ENCODE peak calls at places on chromosomes 11 and 22, in seven cellular contexts. C is Panc1; U is cardiac muscle cell; V is heart right ventricle; A is aorta; O is CD4-positive, alpha-beta memory T cell; E is astrocyte. G is an unnamed sample. For H3K36me3 and H3K4me1, the result is how much of the 10 kb centered on the place peaks cover.

GRCh38 chr11:2400069-2400760 is at the start of gene TSSC4:
- DNase-seq in C (peak), U (peak), V (peak), A (peak), O (peak), E (peak), G (peak)

GRCh38 chr11:64516226-64516625 is 74.8 kb upstream of the SLC22A12 start:
- DNase-seq in C (no peak), U (no peak), V (no peak), A (no peak), O (no peak), E (no peak), G (no peak)

GRCh38 chr22:46056169-46057041 is 79.4 kb upstream of the WNT7B start:
- DNase-seq in C (no peak), U (no peak), V (peak), A (peak), O (no peak), E (peak), G (peak)

GRCh38 chr11:29214833-29215232 is 802.0 kb downstream of the KCNA4 start:
- DNase-seq in C (no peak), U (no peak), V (no peak), A (no peak), O (no peak), E (no peak), G (no peak)

GRCh38 chr22:44026630-44027511 is 2.8 kb downstream of the PARVB start:
- DNase-seq in C (peak), U (no peak), V (peak), A (peak), O (peak), E (peak), G (no peak)

GRCh38 chr11:7490054-7490453 is 4.7 kb downstream of the OLFML1 start:
- DNase-seq in C (no peak), U (no peak), V (no peak), A (no peak), O (no peak), E (peak), G (peak)

GRCh38 chr11:2581151-2581930 is 118.5 kb downstream of the KCNQ1OT1 start:
- DNase-seq in C (no peak), U (no peak), V (peak), A (peak), O (no peak), E (no peak), G (no peak)

GRCh38 chr11:119482561-119483001 is 59.6 kb upstream of the THY1 start:
- DNase-seq in C (no peak), U (no peak), V (no peak), A (peak), O (no peak), E (no peak), G (no peak)

GRCh38 chr22:39306456-39307361 is 12.7 kb downstream of the RPL3 start:
- DNase-seq in C (no peak), U (peak), V (peak), A (peak), O (no peak), E (no peak), G (no peak)

GRCh38 chr11:92455221-92455790 is 230.7 kb downstream of the FAT3 start:
- DNase-seq in C (no peak), U (no peak), V (no peak), A (no peak), O (no peak), E (no peak), G (no peak)

GRCh38 chr11:71213696-71214552 is 38.5 kb downstream of the SHANK2 start:
- DNase-seq in C (no peak), U (no peak), V (no peak), A (peak), O (no peak), E (no peak), G (no peak)

GRCh38 chr11:1351278-1351937 is 38.3 kb upstream of the BRSK2 start:
- DNase-seq in C (peak), U (no peak), V (no peak), A (no peak), O (no peak), E (no peak), G (no peak)

GRCh38 chr11:119376197-119376847 is 5.2 kb downstream of the USP2 start:
- DNase-seq in C (no peak), U (no peak), V (peak), A (no peak), O (no peak), E (no peak), G (no peak)

GRCh38 chr11:38791346-38791961 is 2193.4 kb upstream of the RAG2 start:
- DNase-seq in C (peak), U (peak), V (no peak), A (no peak), O (no peak), E (peak), G (peak)

GRCh38 chr11:45737056-45737455 is 67.9 kb upstream of the SLC35C1 start:
- DNase-seq in C (no peak), U (no peak), V (no peak), A (no peak), O (no peak), E (peak), G (no peak)

GRCh38 chr22:38697055-38697980 is 3.4 kb downstream of the JOSD1 start:
- DNase-seq in C (no peak), U (peak), V (no peak), A (no peak), O (peak), E (peak), G (peak)

GRCh38 chr11:65321076-65321475 is 6.4 kb downstream of the CDC42EP2 start:
- DNase-seq in C (no peak), U (no peak), V (no peak), A (no peak), O (no peak), E (no peak), G (no peak)

GRCh38 chr11:2151500-2152257 is 9.3 kb downstream of the INS start:
- DNase-seq in C (peak), U (peak), V (peak), A (peak), O (peak), E (peak), G (peak)

GRCh38 chr11:27705873-27706820 is 5.9 kb upstream of the BDNF start:
- DNase-seq in C (no peak), U (peak), V (no peak), A (no peak), O (no peak), E (peak), G (peak)

GRCh38 chr22:41931701-41932269 is 5.2 kb upstream of the TNFRSF13C start:
- DNase-seq in C (no peak), U (no peak), V (no peak), A (no peak), O (no peak), E (no peak), G (no peak)

GRCh38 chr11:70483077-70483861 is 84.9 kb downstream of the CTTN start:
- DNase-seq in C (peak), U (peak), V (peak), A (no peak), O (no peak), E (peak), G (no peak)

GRCh38 chr11:628056-628455 is 1.1 kb upstream of the SCT start:
- DNase-seq in C (no peak), U (no peak), V (no peak), A (no peak), O (peak), E (no peak), G (no peak)

GRCh38 chr11:61611309-61611708 is 30.4 kb upstream of the SYT7 start:
- DNase-seq in C (no peak), U (no peak), V (no peak), A (no peak), O (no peak), E (no peak), G (peak)

GRCh38 chr11:10030122-10030490 is 263.9 kb downstream of the SBF2 start:
- DNase-seq in C (no peak), U (no peak), V (no peak), A (no peak), O (no peak), E (no peak), G (no peak)

GRCh38 chr22:39292561-39293074 is 26.8 kb downstream of the RPL3 start:
- DNase-seq in C (no peak), U (peak), V (peak), A (peak), O (no peak), E (peak), G (peak)

GRCh38 chr11:120839201-120839600 is 184.7 kb upstream of the TBCEL start:
- DNase-seq in C (no peak), U (no peak), V (no peak), A (no peak), O (no peak), E (no peak), G (no peak)

GRCh38 chr11:63768232-63769043 is at the start of gene ZFTA:
- DNase-seq in C (no peak), U (peak), V (peak), A (peak), O (peak), E (no peak), G (peak)

GRCh38 chr11:82978422-82979099 is 77.0 kb downstream of the DDIAS start:
- DNase-seq in C (no peak), U (no peak), V (no peak), A (no peak), O (no peak), E (peak), G (no peak)

GRCh38 chr11:15707971-15708370 is 593.2 kb downstream of the INSC start:
- DNase-seq in C (no peak), U (no peak), V (peak), A (peak), O (no peak), E (peak), G (peak)

GRCh38 chr11:36155770-36156485 is 133.3 kb downstream of the COMMD9 start:
- DNase-seq in C (no peak), U (no peak), V (no peak), A (no peak), O (no peak), E (no peak), G (peak)

GRCh38 chr11:45817191-45817590 is 12.2 kb downstream of the SLC35C1 start:
- DNase-seq in C (no peak), U (no peak), V (no peak), A (no peak), O (no peak), E (no peak), G (no peak)

GRCh38 chr11:36899796-36900195 is 301.8 kb upstream of the RAG2 start:
- DNase-seq in C (no peak), U (no peak), V (no peak), A (no peak), O (no peak), E (no peak), G (no peak)

GRCh38 chr11:78766997-78767396 is 192.3 kb upstream of the NARS2 start:
- DNase-seq in C (no peak), U (no peak), V (no peak), A (no peak), O (no peak), E (no peak), G (no peak)

GRCh38 chr11:116702772-116703360 is 69.9 kb downstream of the BUD13 start:
- DNase-seq in C (no peak), U (no peak), V (no peak), A (no peak), O (no peak), E (no peak), G (no peak)

GRCh38 chr22:32801001-32801435 is 487 bp upstream of the TIMP3 start:
- DNase-seq in C (no peak), U (no peak), V (no peak), A (no peak), O (no peak), E (no peak), G (no peak)

GRCh38 chr22:31446767-31447166 is 42.9 kb downstream of the EIF4ENIF1 start:
- DNase-seq in C (no peak), U (no peak), V (no peak), A (no peak), O (no peak), E (no peak), G (no peak)

GRCh38 chr22:31447337-31447736 is 42.3 kb downstream of the EIF4ENIF1 start:
- DNase-seq in C (no peak), U (no peak), V (no peak), A (no peak), O (no peak), E (no peak), G (no peak)

GRCh38 chr22:31448382-31448781 is 41.3 kb downstream of the EIF4ENIF1 start:
- DNase-seq in C (no peak), U (peak), V (no peak), A (no peak), O (no peak), E (no peak), G (no peak)

GRCh38 chr22:31445642-31446041 is 44.0 kb downstream of the EIF4ENIF1 start:
- DNase-seq in C (no peak), U (no peak), V (no peak), A (no peak), O (no peak), E (no peak), G (no peak)

DNA sequence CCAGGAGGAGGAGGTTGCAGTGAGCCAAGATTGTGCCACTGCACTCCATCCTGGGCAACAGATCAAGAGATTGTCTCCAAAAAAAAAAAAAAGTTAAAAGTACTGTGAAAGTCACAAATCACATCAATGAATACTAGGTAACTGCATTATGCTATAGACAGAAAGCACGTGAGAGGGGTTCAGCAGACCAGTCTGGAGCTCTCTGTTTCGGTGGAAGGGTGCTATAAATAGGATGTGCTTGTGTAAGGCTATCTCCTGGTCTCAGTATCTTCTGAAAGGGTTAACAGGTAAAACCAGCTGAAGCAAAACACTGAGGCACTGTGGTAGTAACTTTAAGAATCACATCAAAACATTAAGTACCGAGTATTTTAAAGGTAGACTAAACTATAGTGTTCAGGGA is 43.4 kb downstream of the EIF4ENIF1 start:
- DNase-seq in C (no peak), U (peak), V (no peak), A (no peak), O (no peak), E (no peak), G (no peak)
- H3K36me3 ChIP-seq in C (under half), U (under half), V (half or more), A (under half), O (under half), E (under half), G (half or more)

GRCh38 chr11:134517115-134517514 is 105.1 kb upstream of the B3GAT1 start:
- DNase-seq in C (no peak), U (no peak), V (no peak), A (no peak), O (no peak), E (no peak), G (no peak)
- H3K27ac ChIP-seq in C (no peak), U (no peak), V (no peak), A (no peak), O (no peak), E (no peak), G (no peak)

GRCh38 chr11:123584186-123584585 is 70.2 kb downstream of the SCN3B start:
- DNase-seq in C (no peak), U (no peak), V (no peak), A (no peak), O (no peak), E (no peak), G (no peak)
- H3K4me1 ChIP-seq in C (under half), U (under half), V (under half), A (under half), O (under half), E (under half), G (under half)

DNA sequence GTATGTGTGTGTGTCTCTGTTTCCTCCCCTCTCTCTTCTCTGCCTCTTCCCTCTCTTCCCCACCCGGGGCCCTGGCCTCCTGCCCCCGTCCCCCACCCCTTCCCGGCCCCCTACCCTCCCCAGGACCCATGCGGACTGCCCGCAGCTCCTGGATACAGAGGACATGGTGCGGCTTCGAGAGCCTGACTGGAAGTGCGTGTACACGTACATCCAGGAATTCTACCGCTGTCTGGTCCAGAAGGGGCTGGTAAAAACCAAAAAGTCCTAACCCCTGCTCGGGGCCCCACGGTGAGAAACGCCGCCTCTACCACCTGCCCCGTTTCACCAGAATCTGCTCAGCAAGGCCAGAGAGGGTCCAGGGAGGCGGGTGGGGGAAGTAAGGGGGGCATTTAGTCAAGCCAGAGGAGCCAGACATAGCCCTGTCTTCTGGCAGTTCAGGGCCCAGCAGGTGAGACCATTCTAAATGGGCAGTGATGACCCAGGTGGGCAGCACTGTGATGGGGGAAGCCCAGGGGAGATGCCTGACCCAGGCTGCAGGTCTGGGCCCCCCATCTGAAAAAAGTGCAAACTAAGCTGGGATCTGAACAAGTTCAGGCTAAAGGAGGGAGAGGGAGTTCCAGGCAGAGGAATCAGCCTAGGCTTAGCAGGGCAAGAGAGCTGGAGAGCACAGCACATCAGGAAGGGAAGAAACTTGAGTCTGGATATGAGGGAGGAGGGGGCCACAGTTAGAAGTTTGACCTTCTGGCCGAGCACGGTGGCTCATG is 6.4 kb downstream of the SELENOM start:
- DNase-seq in C (no peak), U (no peak), V (no peak), A (no peak), O (no peak), E (no peak), G (no peak)
- H3K36me3 ChIP-seq in C (under half), U (under half), V (half or more), A (under half), O (under half), E (under half), G (half or more)

GRCh38 chr11:101126551-101127347 is 2.9 kb downstream of the PGR start:
- DNase-seq in C (no peak), U (peak), V (peak), A (peak), O (peak), E (no peak), G (peak)
- H3K27ac ChIP-seq in C (no peak), U (no peak), V (peak), A (peak), O (no peak), E (no peak), G (no peak)

GRCh38 chr11:33323421-33323820 is 66.2 kb downstream of the HIPK3 start:
- DNase-seq in C (no peak), U (no peak), V (no peak), A (no peak), O (no peak), E (no peak), G (no peak)
- H3K4me1 ChIP-seq in C (under half), U (half or more), V (half or more), A (under half), O (under half), E (under half), G (under half)

GRCh38 chr11:74849525-74850391 is 99.1 kb downstream of the XRRA1 start:
- DNase-seq in C (no peak), U (no peak), V (no peak), A (no peak), O (no peak), E (peak), G (peak)

GRCh38 chr11:74845978-74846517 is 97.4 kb downstream of the RNF169 start:
- DNase-seq in C (no peak), U (no peak), V (no peak), A (no peak), O (no peak), E (no peak), G (no peak)

GRCh38 chr11:74846770-74847169 is 98.1 kb downstream of the RNF169 start:
- DNase-seq in C (no peak), U (no peak), V (no peak), A (no peak), O (no peak), E (no peak), G (no peak)

GRCh38 chr11:74844865-74845264 is 96.2 kb downstream of the RNF169 start:
- DNase-seq in C (no peak), U (no peak), V (no peak), A (no peak), O (no peak), E (no peak), G (no peak)

GRCh38 chr11:74847895-74848294 is 99.2 kb downstream of the RNF169 start:
- DNase-seq in C (no peak), U (no peak), V (no peak), A (no peak), O (no peak), E (no peak), G (no peak)
- H3K36me3 ChIP-seq in C (under half), U (under half), V (half or more), A (under half), O (under half), E (under half), G (under half)

GRCh38 chr22:21691773-21692172 is 26.0 kb downstream of the PPIL2 start:
- DNase-seq in C (no peak), U (no peak), V (no peak), A (no peak), O (no peak), E (no peak), G (no peak)
- H3K27ac ChIP-seq in C (no peak), U (no peak), V (no peak), A (no peak), O (no peak), E (no peak), G (no peak)

GRCh38 chr11:111733009-111733408 is 33.2 kb downstream of the PPP2R1B start:
- DNase-seq in C (no peak), U (no peak), V (peak), A (peak), O (no peak), E (peak), G (peak)
- H3K4me1 ChIP-seq in C (under half), U (half or more), V (half or more), A (under half), O (under half), E (half or more), G (half or more)